ENCODE peak calls at places on chromosomes 4 and X, in four cellular contexts. T is MM.1S, J is keratinocyte, Z is neural progenitor cell. O is an unnamed sample.

GRCh38 chr4:42167709-42168108 is 15.3 kb upstream of the BEND4 start:
- DNase-seq in J (no peak), Z (no peak), T (peak; percentile 95), O (no peak)

GRCh38 chr4:7585768-7586167 is 151.0 kb upstream of the PSAPL1 start:
- DNase-seq in Z (no peak), T (no peak), J (no peak), O (no peak)

GRCh38 chrX:153925739-153926593 is at the start of gene ARHGAP4:
- DNase-seq in T (peak; percentile 58), J (no peak), Z (peak; percentile 28), O (no peak)

GRCh38 chr4:115228851-115229250 is 115.4 kb upstream of the NDST4 start:
- DNase-seq in Z (peak; percentile 63), J (no peak), T (no peak), O (no peak)

GRCh38 chr4:107036602-107037151 is 564 bp upstream of the DKK2 start:
- DNase-seq in Z (peak; percentile 31), J (no peak), T (no peak), O (no peak)

GRCh38 chrX:55582447-55582846 is 40.8 kb upstream of the FOXR2 start:
- DNase-seq in J (no peak), T (no peak), Z (no peak), O (no peak)

GRCh38 chr4:185343726-185344581 is 51.8 kb downstream of the LRP2BP start:
- DNase-seq in T (no peak), Z (no peak), J (no peak), O (peak; percentile 68)

GRCh38 chrX:110569506-110569905 is 210.9 kb downstream of the RTL9 start:
- DNase-seq in T (no peak), Z (no peak), J (no peak), O (no peak)

GRCh38 chrX:21735038-21735752 is 22.7 kb downstream of the SMPX start:
- DNase-seq in T (no peak), J (no peak), Z (no peak), O (peak; percentile 73)

GRCh38 chr4:52037730-52038108 is 380 bp downstream of the SGCB start:
- DNase-seq in T (peak; percentile 41), Z (peak; percentile 74), J (no peak), O (peak; percentile 91)

GRCh38 chr4:138790993-138791392 is 224.6 kb upstream of the NOCT start:
- DNase-seq in J (no peak), T (no peak), Z (no peak), O (no peak)

GRCh38 chr4:182246401-182247205 is 3.4 kb downstream of the TENM3 start:
- DNase-seq in Z (no peak), T (no peak), J (peak; percentile 56), O (peak; percentile 32)

GRCh38 chrX:15985937-15986336 is 131.3 kb upstream of the AP1S2 start:
- DNase-seq in Z (no peak), J (no peak), T (no peak), O (no peak)

GRCh38 chrX:131617182-131617581 is 73.3 kb downstream of the OR13H1 start:
- DNase-seq in J (no peak), Z (no peak), T (no peak), O (no peak)

GRCh38 chr4:48022192-48022799 is 5.7 kb downstream of the NIPAL1 start:
- DNase-seq in Z (no peak), T (no peak), J (no peak), O (no peak)

GRCh38 chrX:13662537-13662841 is 9.5 kb downstream of the TCEANC start:
- DNase-seq in J (no peak), Z (no peak), T (no peak), O (peak; percentile 41)

GRCh38 chrX:138775501-138775900 is 64.0 kb upstream of the FGF13 start:
- DNase-seq in T (peak; percentile 41), Z (peak; percentile 46), J (no peak), O (peak; percentile 31)

GRCh38 chr4:26613242-26613641 is 29.4 kb downstream of the TBC1D19 start:
- DNase-seq in J (no peak), Z (no peak), T (peak; percentile 58), O (no peak)

GRCh38 chr4:53119685-53120084 is 246.2 kb downstream of the SCFD2 start:
- DNase-seq in T (no peak), J (no peak), Z (peak; percentile 66), O (peak; percentile 44)

GRCh38 chr4:111283066-111283677 is 660.3 kb upstream of the PITX2 start:
- DNase-seq in T (peak; percentile 66), J (no peak), Z (peak; percentile 71), O (peak; percentile 15)

GRCh38 chr4:168387091-168387490 is 68.5 kb upstream of the DDX60 start:
- DNase-seq in J (no peak), T (no peak), Z (no peak), O (no peak)

GRCh38 chrX:151801980-151802379 is 67.4 kb downstream of the CNGA2 start:
- DNase-seq in Z (no peak), J (no peak), T (no peak), O (no peak)

GRCh38 chrX:87572911-87573310 is 55.3 kb downstream of the KLHL4 start:
- DNase-seq in T (no peak), Z (no peak), J (no peak), O (no peak)

GRCh38 chr4:2515835-2516550 is 20.5 kb upstream of the FAM193A start:
- DNase-seq in Z (no peak), T (no peak), J (no peak), O (peak; percentile 53)

GRCh38 chrX:83469551-83469950 is 38.5 kb upstream of the POU3F4 start:
- DNase-seq in T (peak; percentile 62), J (no peak), Z (peak; percentile 29), O (peak; percentile 66)

GRCh38 chrX:121322159-121322558 is 274.7 kb downstream of the GLUD2 start:
- DNase-seq in T (no peak), Z (no peak), J (no peak), O (no peak)

GRCh38 chr4:38160487-38161207 is 200.4 kb downstream of the PTTG2 start:
- DNase-seq in T (no peak), Z (peak; percentile 38), J (peak; percentile 82), O (peak; percentile 91)

GRCh38 chr4:172865103-172865502 is 303.5 kb upstream of the GALNT7 start:
- DNase-seq in J (no peak), T (no peak), Z (no peak), O (no peak)

GRCh38 chr4:113888006-113888405 is 91.4 kb downstream of the ARSJ start:
- DNase-seq in J (no peak), T (no peak), Z (no peak), O (no peak)

GRCh38 chrX:41308884-41309655 is 24.9 kb upstream of the DDX3X start:
- DNase-seq in J (no peak), Z (no peak), T (no peak), O (peak; percentile 49)

GRCh38 chr4:2793578-2793919 is 664 bp downstream of the SH3BP2 start:
- DNase-seq in T (no peak), Z (peak; percentile 30), J (no peak), O (peak; percentile 97)

GRCh38 chr4:168119100-168119499 is 26.8 kb downstream of the ANXA10 start:
- DNase-seq in J (no peak), Z (no peak), T (no peak), O (peak; percentile 9)

GRCh38 chr4:155489261-155489660 is 112.5 kb upstream of the MAP9 start:
- DNase-seq in T (no peak), J (no peak), Z (no peak), O (no peak)

GRCh38 chrX:55335296-55335695 is 70.6 kb upstream of the PAGE3 start:
- DNase-seq in J (no peak), Z (no peak), T (no peak), O (no peak)

GRCh38 chr4:183443609-183444148 is 757 bp upstream of the CDKN2AIP start:
- DNase-seq in J (no peak), Z (no peak), T (peak; percentile 56), O (no peak)

DNA sequence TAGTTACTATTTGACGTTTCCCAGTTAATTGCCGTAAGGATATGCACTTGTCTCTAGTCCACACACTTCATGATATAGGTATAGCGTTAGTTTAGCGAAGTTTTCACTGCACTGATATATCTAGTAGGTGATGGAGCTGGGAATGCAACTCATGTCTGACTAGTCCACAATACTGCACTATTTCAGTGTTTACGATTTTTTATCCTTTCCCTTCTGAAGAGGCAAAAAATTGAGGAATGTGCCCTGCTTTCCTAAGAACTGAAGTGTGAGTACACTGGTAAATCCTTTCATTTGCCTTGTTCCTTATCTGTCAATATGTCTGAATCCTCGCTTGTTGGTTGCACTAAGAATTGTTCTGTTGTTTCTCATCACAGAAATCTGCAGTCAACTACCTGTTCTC is 1.0 kb downstream of the RPL36A start:
- DNase-seq in T (no peak), Z (no peak), J (no peak), O (peak; percentile 23)
- H3K4me3 ChIP-seq in T (peak overlapping the region; percentile 72), Z (peak overlapping the region; percentile 76), J (peak overlapping the region; percentile 70), O (peak overlapping the region; percentile 87)

DNA sequence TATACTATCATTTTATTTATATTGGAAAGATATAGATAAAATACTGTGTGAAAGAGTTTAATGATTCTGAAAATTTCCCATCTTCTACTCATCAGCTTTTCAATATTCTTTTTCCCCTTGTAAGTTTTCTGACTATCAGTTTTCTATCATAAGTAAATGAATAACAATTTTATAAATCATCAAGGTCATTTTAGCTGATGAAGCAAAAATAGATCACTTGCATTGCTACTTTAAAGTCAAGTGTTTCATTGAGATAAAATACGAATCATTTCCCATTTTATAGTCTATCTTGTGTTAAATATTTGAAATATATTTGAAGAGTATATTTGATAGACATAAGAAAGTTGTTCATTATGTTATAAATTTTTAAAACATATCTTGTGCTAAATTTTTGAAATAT is 811.0 kb upstream of the GALNTL6 start:
- DNase-seq in Z (no peak), J (no peak), T (no peak), O (no peak)
- TF ChIP-seq CTCF in Z (no peak), J (no peak), T (no peak), O (no peak)

DNA sequence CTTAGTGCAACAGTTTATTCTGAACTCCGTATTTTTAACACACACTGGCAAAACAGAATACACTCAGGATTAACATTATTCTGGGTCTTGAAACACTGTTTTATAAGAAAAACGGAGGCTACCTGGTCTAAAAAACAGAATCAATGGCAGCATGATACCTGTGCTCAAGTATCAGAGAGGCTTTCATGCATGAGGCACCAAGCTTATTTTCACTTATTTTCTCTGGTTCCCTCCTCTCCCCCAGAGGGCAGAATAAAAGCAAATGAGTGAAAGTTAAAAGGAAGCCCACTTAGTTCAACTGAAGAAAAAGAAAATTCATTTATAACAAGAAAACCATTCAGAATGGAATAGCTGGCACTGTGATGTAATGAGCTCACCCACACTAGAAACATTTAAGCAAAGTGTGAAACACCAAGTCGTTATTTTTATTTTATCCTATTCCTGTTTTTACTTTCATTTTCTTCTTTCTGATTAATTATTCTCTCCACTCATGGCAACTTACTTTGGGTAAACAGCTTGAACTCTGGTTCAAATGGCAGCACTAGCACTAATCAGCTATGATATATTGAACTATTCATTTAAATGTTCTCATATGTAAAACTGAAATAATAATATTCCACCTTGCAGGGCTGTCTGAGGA is 211.8 kb downstream of the PPP3CA start:
- DNase-seq in T (no peak), Z (no peak), J (no peak), O (no peak)
- H2AFZ ChIP-seq in T (no peak overlapping the region), Z (no peak overlapping the region), J (no peak overlapping the region), O (no peak overlapping the region)

GRCh38 chr4:119337010-119337409 is 15.1 kb upstream of the FABP2 start:
- DNase-seq in Z (no peak), T (no peak), J (no peak), O (no peak)
- H3K4me3 ChIP-seq in Z (no peak overlapping the region), T (no peak overlapping the region), J (no peak overlapping the region), O (no peak overlapping the region)